ENCODE peak calls at places on chromosomes 12 and 14, in eight cellular contexts. L, K, R, F, S, Q, C and P are unnamed samples. For H3K4me1, the result is how much of the 10 kb centered on the place peaks cover.

GRCh38 chr12:64670856-64671639 is 60.8 kb downstream of the RASSF3 start:
- DNase-seq in L (no peak), K (no peak), R (no peak), F (peak), S (no peak), Q (no peak), C (no peak), P (no peak)

GRCh38 chr14:85527006-85527405 is 2.9 kb upstream of the FLRT2 start:
- DNase-seq in L (no peak), K (no peak), R (no peak), F (no peak), S (no peak), Q (no peak), C (no peak), P (no peak)

GRCh38 chr14:45253070-45253753 is at the start of gene MIS18BP1:
- DNase-seq in L (peak), K (peak), R (peak), F (peak), S (peak), Q (peak), C (peak), P (peak)

GRCh38 chr12:105053116-105053572 is 31.1 kb downstream of the ALDH1L2 start:
- DNase-seq in L (peak), K (peak), R (peak), F (peak), S (peak), Q (peak), C (peak), P (peak)

GRCh38 chr14:56422703-56423213 is 156.8 kb upstream of the TMEM260 start:
- DNase-seq in L (no peak), K (no peak), R (peak), F (peak), S (peak), Q (peak), C (no peak), P (peak)

GRCh38 chr14:92153581-92153980 is 31.8 kb downstream of the CPSF2 start:
- DNase-seq in L (no peak), K (no peak), R (no peak), F (no peak), S (no peak), Q (no peak), C (no peak), P (no peak)

GRCh38 chr12:13390381-13390856 is 193.9 kb downstream of the EMP1 start:
- DNase-seq in L (no peak), K (no peak), R (peak), F (peak), S (peak), Q (peak), C (peak), P (peak)

GRCh38 chr12:56408799-56409417 is 40.3 kb downstream of the TIMELESS start:
- DNase-seq in L (no peak), K (no peak), R (no peak), F (no peak), S (no peak), Q (no peak), C (no peak), P (no peak)

GRCh38 chr14:65206448-65207096 is 104.3 kb upstream of the MAX start:
- DNase-seq in L (no peak), K (no peak), R (no peak), F (no peak), S (no peak), Q (no peak), C (no peak), P (no peak)

GRCh38 chr12:78284417-78284816 is 453.7 kb downstream of the NAV3 start:
- DNase-seq in L (no peak), K (no peak), R (no peak), F (no peak), S (no peak), Q (no peak), C (no peak), P (no peak)

GRCh38 chr12:52334185-52334584 is 13.0 kb upstream of the KRT83 start:
- DNase-seq in L (no peak), K (no peak), R (no peak), F (no peak), S (no peak), Q (no peak), C (no peak), P (no peak)

GRCh38 chr12:6550294-6551062 is 5.4 kb downstream of the IFFO1 start:
- DNase-seq in L (no peak), K (peak), R (no peak), F (no peak), S (no peak), Q (no peak), C (no peak), P (no peak)

GRCh38 chr14:24941719-24942118 is 108.2 kb downstream of the STXBP6 start:
- DNase-seq in L (no peak), K (no peak), R (no peak), F (peak), S (no peak), Q (peak), C (no peak), P (no peak)

GRCh38 chr12:114703060-114703493 is 19.1 kb upstream of the TBX3 start:
- DNase-seq in L (no peak), K (no peak), R (no peak), F (no peak), S (no peak), Q (no peak), C (no peak), P (no peak)

GRCh38 chr12:50058743-50059312 is 1.4 kb downstream of the ASIC1 start:
- DNase-seq in L (no peak), K (no peak), R (no peak), F (no peak), S (no peak), Q (no peak), C (peak), P (no peak)

GRCh38 chr12:49346659-49347306 is at the start of gene DNAJC22:
- DNase-seq in L (no peak), K (no peak), R (no peak), F (peak), S (no peak), Q (peak), C (peak), P (no peak)

DNA sequence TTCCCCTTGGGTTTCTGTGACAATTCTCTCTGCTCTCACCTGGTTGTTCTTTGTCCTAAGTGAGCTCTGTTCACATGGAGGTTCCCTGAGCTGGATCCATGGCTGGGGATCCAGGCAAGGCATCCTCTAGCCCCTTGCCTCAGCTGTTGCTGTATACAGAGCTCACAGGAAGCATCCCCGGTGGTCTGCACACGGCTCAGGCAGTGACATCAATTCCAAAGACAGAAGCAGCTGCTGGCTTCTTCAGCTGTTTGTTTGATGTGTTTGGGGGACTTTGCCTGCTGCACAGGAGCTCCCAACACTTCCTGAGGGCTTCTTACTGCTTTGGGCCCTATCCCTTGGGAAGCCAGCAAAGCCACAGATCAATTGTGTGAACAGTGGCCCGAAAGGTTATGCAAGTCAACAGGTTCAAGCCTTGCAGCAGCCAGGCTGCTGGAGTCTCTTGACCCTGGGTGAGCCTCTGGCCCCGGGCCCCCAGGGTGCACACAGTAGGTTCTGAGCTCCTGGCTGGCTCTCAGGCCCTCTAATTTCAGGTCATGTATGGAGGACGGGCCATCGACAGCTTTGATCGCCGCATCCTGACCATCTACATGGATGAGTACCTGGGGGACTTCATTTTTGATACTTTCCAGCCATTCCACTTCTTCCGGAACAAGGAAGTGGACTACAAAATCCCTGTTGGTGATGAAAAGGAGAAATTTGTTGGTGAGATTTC is 42.6 kb downstream of the CCDC92 start:
- DNase-seq in L (no peak), K (no peak), R (no peak), F (no peak), S (no peak), Q (no peak), C (no peak), P (no peak)
- H3K4me1 ChIP-seq in L (under half), K (under half), R (under half), F (under half), S (under half), Q (under half), C (under half), P (under half)

GRCh38 chr14:101857226-101857625 is 95.7 kb downstream of the PPP2R5C start:
- DNase-seq in L (no peak), K (no peak), R (no peak), F (no peak), S (no peak), Q (no peak), C (no peak), P (no peak)
- H3K4me1 ChIP-seq in L (under half), K (under half), R (under half), F (under half), S (under half), Q (under half), C (under half), P (under half)

DNA sequence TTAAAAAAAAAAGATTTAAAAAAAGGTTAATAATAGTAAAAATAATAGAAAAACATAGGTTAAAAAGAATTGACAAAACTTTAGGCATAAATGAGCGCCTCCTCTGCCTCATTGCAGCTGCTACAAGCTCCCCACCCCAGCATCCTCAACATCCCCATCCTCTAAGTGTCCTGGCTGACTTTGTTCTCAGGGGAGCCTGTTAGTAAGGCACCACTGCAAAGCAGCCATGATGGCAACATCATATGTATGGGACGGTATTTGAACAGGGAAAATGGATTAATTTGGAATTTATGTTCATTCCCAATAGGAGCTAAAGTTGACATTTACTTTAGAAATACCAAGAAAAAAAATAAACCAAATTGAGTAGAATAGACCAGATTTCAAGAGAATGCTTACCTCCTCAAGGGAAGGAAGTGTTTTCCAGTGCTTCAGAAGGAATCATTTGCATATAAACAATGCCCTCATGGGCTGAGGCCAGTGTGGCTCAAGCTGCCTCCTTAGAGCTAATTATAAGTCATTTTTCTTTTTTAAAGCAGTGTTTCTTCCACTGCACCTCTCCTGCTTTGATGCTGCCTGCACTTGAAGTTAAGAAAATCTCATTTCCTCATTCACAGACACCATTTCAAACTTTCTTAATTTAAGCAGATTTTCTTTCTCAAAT is 59.6 kb downstream of the DACT1 start:
- DNase-seq in L (no peak), K (no peak), R (no peak), F (no peak), S (no peak), Q (no peak), C (no peak), P (no peak)
- H3K4me1 ChIP-seq in L (under half), K (under half), R (under half), F (under half), S (under half), Q (under half), C (under half), P (under half)

DNA sequence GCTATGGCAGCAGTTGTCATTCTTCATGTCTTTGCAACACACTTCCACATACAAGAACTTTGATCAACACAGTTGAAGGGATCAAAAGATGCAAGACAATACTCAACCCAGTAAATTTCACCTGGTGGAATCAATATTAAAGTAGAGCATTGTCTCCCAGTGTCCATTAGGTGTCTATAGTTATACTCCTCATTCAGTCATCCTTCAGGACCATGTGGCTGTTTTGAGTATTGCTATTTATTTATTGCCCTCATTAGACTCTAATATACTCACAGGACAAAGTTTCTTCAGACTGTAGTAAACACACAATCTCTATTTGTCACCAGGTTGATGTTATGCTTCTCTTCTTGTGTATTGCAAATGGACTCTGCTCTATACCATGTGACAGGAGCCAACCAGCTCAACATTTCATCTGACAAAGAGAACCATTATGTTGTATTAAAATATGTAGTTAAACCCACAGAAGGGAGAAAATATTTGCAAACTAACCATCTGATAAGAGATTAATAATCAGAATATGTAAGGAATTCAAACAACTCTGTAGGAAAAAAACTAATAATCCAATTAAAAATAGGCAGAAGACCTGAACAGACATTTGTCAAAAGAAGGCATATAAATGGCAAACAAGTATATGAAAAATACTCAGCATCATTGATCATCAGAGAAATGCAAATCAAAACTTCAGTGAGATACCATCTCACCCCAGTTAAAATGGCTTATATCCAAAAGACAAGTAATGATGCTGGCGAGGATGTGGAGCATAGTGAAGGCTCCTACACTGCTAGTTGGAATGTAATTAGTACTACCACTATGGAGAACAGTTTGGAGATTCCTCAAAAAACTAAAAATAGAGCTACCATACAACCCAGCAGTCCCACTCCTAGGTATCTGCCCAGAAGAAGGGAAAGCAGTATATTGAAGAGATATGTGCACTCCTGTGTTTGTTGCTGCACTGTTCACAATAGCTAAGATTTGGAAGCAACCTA is 146.3 kb downstream of the TGFB3 start:
- DNase-seq in L (no peak), K (no peak), R (no peak), F (no peak), S (no peak), Q (no peak), C (no peak), P (no peak)
- H3K4me1 ChIP-seq in L (under half), K (under half), R (under half), F (under half), S (under half), Q (under half), C (under half), P (under half)

GRCh38 chr14:68574461-68574860 is 218.4 kb downstream of the ZFP36L1 start:
- DNase-seq in L (no peak), K (no peak), R (no peak), F (no peak), S (peak), Q (no peak), C (no peak), P (no peak)
- H3K4me1 ChIP-seq in L (under half), K (under half), R (under half), F (under half), S (under half), Q (under half), C (under half), P (under half)

GRCh38 chr14:75297417-75298040 is 18.9 kb downstream of the FOS start:
- DNase-seq in L (no peak), K (no peak), R (peak), F (no peak), S (no peak), Q (no peak), C (no peak), P (no peak)
- H3K4me1 ChIP-seq in L (under half), K (under half), R (under half), F (under half), S (under half), Q (under half), C (under half), P (half or more)

GRCh38 chr12:122523280-122523679 is 3.5 kb downstream of the RSRC2 start:
- DNase-seq in L (no peak), K (no peak), R (no peak), F (peak), S (no peak), Q (no peak), C (no peak), P (no peak)
- H3K4me1 ChIP-seq in L (under half), K (half or more), R (under half), F (under half), S (under half), Q (under half), C (under half), P (half or more)

DNA sequence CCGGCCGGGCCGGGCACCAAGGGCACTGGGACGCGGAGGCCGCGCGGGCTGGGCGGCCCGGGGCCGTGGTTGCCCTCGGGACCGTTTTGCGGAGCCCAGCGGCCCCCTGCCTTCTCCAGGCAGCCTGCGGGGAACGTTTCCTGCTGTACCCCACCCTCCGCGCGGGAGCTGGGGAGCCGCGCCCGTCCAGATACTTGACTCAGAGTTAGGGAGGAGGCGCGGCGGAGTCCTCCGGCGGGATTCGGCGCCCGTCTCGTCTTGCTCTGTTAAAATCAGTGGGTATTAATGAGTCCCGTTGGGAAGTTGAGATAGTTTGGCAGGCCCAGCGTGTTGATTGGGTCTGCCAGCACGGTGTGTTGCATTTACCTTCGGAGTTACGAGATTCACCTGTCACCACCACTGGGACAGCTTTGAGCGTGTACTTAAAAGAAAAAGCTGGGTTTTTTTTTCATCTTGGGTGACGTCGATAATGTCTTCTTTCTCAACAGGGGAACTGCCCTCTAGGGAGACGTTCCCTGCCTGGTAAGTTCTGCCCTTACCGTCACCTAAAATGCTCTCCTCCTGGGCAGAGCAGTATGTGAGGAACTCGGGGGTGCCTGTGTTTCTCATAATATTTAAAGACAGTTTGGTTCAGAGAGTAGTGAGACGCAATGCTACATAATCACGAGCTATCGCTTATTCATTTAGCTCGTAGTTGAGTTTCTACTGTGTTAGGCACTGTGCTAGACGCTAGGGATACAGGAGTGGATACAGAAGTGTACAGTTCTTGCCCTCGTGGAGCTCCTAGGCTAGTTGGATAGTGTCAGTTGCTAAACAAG is 596 bp downstream of the DLST start:
- DNase-seq in L (no peak), K (no peak), R (peak), F (peak), S (no peak), Q (peak), C (peak), P (peak)
- H3K4me1 ChIP-seq in L (under half), K (under half), R (under half), F (under half), S (under half), Q (under half), C (under half), P (under half)

GRCh38 chr14:60652674-60653387 is 3.6 kb upstream of the SIX1 start:
- DNase-seq in L (no peak), K (no peak), R (no peak), F (no peak), S (no peak), Q (no peak), C (no peak), P (no peak)
- H3K4me1 ChIP-seq in L (half or more), K (under half), R (under half), F (half or more), S (under half), Q (under half), C (under half), P (under half)

GRCh38 chr14:73786942-73787759 is 64.5 kb upstream of the PTGR2 start:
- DNase-seq in L (peak), K (peak), R (peak), F (peak), S (peak), Q (peak), C (peak), P (no peak)

GRCh38 chr14:73785336-73785833 is 66.2 kb upstream of the PTGR2 start:
- DNase-seq in L (no peak), K (peak), R (peak), F (no peak), S (peak), Q (peak), C (peak), P (no peak)

GRCh38 chr14:73785834-73786631 is 65.6 kb upstream of the PTGR2 start:
- DNase-seq in L (peak), K (peak), R (peak), F (peak), S (peak), Q (peak), C (peak), P (peak)

GRCh38 chr14:73787760-73788508 is 63.7 kb upstream of the PTGR2 start:
- DNase-seq in L (no peak), K (peak), R (no peak), F (no peak), S (no peak), Q (peak), C (no peak), P (no peak)

GRCh38 chr14:73786632-73786941 is 65.0 kb upstream of the PTGR2 start:
- DNase-seq in L (no peak), K (no peak), R (peak), F (peak), S (no peak), Q (peak), C (no peak), P (no peak)
- H3K4me1 ChIP-seq in L (half or more), K (half or more), R (under half), F (half or more), S (under half), Q (under half), C (under half), P (half or more)